ENCODE peak calls at places on chromosomes 16 and 17, in five cellular contexts. E is tibial nerve, H is astrocyte, A is coronary artery, O is SK-N-SH. W is an unnamed sample.

GRCh38 chr16:20938426-20938825 is 37.9 kb downstream of the LYRM1 start:
- DNase-seq in O (no peak), A (no peak), H (peak), E (no peak), W (no peak)

GRCh38 chr16:85515319-85515745 is 97.8 kb upstream of the GSE1 start:
- DNase-seq in A (no peak), O (peak), H (no peak), E (no peak), W (no peak)

GRCh38 chr17:39167492-39167891 is 1.5 kb upstream of the ARL5C start:
- DNase-seq in H (no peak), O (no peak), E (no peak), A (no peak), W (no peak)

GRCh38 chr16:46852130-46852529 is 21.1 kb upstream of the C16orf87 start:
- DNase-seq in A (no peak), O (no peak), E (no peak), H (no peak), W (no peak)

GRCh38 chr16:11852092-11852809 is 909 bp upstream of the RSL1D1 start:
- DNase-seq in H (peak), O (peak), A (no peak), E (no peak), W (no peak)

GRCh38 chr17:1997146-1997586 is 28.0 kb downstream of the RTN4RL1 start:
- DNase-seq in O (no peak), H (no peak), A (no peak), E (no peak), W (peak)

GRCh38 chr17:45848868-45849535 is 4.3 kb downstream of the SPPL2C start:
- DNase-seq in H (no peak), A (no peak), E (no peak), O (peak), W (no peak)

GRCh38 chr16:12458591-12459400 is 344.9 kb downstream of the CPPED1 start:
- DNase-seq in E (no peak), O (no peak), H (no peak), A (no peak), W (no peak)

GRCh38 chr16:51818342-51818944 is 667.4 kb upstream of the SALL1 start:
- DNase-seq in E (no peak), O (peak), A (no peak), H (peak), W (peak)

GRCh38 chr17:67865438-67865837 is 40.1 kb downstream of the BPTF start:
- DNase-seq in O (no peak), E (no peak), A (no peak), H (no peak), W (no peak)

GRCh38 chr17:5126719-5127488 is 11.1 kb downstream of the USP6 start:
- DNase-seq in E (no peak), H (no peak), A (peak), O (no peak), W (no peak)

GRCh38 chr17:53627511-53627910 is 195.2 kb upstream of the KIF2B start:
- DNase-seq in O (no peak), A (no peak), H (peak), E (no peak), W (no peak)

GRCh38 chr17:42312035-42312284 is 23.7 kb downstream of the STAT5A start:
- DNase-seq in A (no peak), O (no peak), H (no peak), E (no peak), W (no peak)
- H3K4me3 ChIP-seq in A (peak), O (no peak), H (no peak), E (no peak), W (no peak)

DNA sequence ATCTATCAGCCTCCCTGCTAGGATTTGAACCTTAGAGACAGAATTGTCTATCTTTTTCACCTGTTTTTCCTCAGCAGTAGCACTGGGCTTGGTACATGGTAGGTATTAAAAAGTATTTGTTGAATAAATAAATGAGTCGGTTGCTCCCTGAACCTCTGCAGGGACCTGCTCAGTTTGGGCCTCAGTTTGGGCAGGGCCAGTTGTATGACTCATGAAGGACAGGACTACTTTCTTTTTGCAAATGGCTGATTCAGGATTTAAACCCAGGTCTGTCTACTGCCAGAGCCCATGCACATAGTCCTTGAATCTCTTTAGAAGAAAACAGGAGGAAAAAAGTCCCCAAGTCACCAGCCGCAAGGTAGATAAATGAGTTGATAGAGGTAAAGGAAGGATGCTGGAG is 3.1 kb downstream of the MMP2 start:
- DNase-seq in O (no peak), A (no peak), H (peak), E (no peak), W (no peak)
- H3K4me3 ChIP-seq in O (no peak), A (peak), H (no peak), E (no peak), W (no peak)

DNA sequence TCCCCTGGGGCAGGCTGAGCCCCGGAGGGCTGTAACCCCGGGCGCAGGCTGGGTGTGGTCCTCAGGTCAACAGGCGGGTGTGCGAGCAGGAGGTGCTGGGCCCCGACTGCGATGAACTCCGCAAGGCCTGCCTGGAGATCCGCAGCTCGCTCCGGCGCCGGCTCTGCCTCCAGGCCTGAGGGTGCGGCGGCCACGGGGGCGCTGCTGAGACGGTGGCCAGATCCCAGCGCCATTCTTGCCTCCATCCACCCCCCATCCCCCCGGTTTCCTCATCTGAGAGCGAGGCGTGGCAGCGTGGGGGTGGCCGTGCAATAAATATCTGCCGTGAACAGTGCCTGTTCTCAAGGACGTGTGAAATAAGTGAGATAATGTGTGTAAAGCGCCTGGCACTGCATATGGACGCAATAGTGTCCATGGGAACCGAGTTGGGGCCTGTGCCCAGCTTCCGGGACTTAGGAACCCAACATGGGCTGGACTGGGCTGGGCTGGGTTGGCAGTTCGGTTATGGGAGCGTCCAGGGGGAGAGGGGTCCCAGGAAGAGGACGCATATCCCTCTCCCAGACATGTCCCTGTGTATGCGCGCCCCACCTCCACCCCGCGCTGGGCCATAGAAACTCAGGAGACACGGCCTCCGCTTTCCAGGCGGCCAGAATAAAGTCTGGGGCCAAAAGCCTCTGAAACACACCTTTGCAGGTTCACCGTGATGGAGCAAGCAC is 15.0 kb downstream of the ZNF213 start:
- DNase-seq in A (peak), H (peak), O (peak), E (no peak), W (no peak)
- H3K4me3 ChIP-seq in A (peak), H (peak), O (peak), E (peak), W (peak)

GRCh38 chr17:75077072-75077489 is 10.7 kb upstream of the SLC16A5 start:
- DNase-seq in H (no peak), A (no peak), O (no peak), E (no peak), W (no peak)
- H3K4me3 ChIP-seq in H (no peak), A (peak), O (no peak), E (peak), W (no peak)

DNA sequence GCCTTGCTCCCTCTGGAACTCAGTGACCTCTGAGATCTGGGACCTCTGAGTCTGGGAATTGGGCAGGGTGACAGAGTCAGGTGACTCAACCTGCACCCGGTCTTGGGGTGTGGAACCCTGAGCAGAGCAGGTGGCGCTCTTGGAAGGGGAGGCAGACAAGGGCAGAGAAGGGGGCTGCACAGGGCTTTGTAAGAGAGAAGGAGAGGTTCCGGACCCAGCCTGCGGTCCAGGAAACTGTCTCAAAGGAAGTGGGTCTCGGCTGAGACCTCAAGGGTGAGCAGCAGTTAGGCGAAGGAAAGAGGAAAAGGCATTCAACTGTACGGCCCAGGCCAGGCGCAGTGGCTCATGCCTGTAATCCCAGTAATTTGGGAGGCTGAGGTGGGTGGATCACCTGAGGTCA is 10.0 kb upstream of the RIPOR1 start:
- DNase-seq in E (no peak), A (no peak), H (no peak), O (no peak), W (no peak)
- H3K4me3 ChIP-seq in E (no peak), A (no peak), H (no peak), O (no peak), W (no peak)

DNA sequence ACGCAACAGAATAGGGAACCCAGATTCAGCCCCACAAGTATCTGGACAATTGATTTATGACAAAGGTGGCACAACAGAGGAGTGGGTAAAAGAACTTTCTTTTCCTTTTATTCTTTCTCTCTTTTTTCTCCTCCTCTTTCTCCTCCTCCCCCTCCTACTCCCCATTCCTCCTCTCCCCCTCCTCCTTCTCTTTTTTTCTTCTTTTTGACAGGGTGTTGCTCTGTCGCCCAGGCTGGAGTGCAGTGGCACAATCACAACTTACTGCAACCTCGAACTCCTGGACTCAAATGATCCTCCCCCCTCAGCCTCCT is 16.1 kb downstream of the GNGT2 start:
- DNase-seq in O (no peak), E (no peak), H (no peak), A (no peak), W (no peak)
- H3K4me3 ChIP-seq in O (peak), E (no peak), H (no peak), A (peak), W (no peak)

GRCh38 chr16:1335211-1335971 is 1.9 kb downstream of the BAIAP3 start:
- DNase-seq in E (no peak), O (no peak), H (no peak), A (no peak), W (no peak)

GRCh38 chr16:1333149-1333812 is at the start of gene BAIAP3:
- DNase-seq in H (no peak), O (peak), A (no peak), E (no peak), W (no peak)

GRCh38 chr16:1335996-1336395 is 2.6 kb downstream of the BAIAP3 start:
- DNase-seq in O (peak), A (no peak), E (no peak), H (no peak), W (no peak)

GRCh38 chr16:1333854-1334719 is 642 bp downstream of the BAIAP3 start:
- DNase-seq in E (no peak), A (no peak), H (no peak), O (no peak), W (no peak)

GRCh38 chr16:1334739-1335138 is 1.3 kb downstream of the BAIAP3 start:
- DNase-seq in O (no peak), A (no peak), E (no peak), H (no peak), W (no peak)
- H3K4me3 ChIP-seq in O (no peak), A (no peak), E (no peak), H (no peak), W (no peak)

GRCh38 chr17:76752006-76752405 is 14.1 kb downstream of the MFSD11 start:
- DNase-seq in H (no peak), E (no peak), A (no peak), O (no peak), W (no peak)
- H3K4me3 ChIP-seq in H (no peak), E (no peak), A (no peak), O (no peak), W (no peak)

DNA sequence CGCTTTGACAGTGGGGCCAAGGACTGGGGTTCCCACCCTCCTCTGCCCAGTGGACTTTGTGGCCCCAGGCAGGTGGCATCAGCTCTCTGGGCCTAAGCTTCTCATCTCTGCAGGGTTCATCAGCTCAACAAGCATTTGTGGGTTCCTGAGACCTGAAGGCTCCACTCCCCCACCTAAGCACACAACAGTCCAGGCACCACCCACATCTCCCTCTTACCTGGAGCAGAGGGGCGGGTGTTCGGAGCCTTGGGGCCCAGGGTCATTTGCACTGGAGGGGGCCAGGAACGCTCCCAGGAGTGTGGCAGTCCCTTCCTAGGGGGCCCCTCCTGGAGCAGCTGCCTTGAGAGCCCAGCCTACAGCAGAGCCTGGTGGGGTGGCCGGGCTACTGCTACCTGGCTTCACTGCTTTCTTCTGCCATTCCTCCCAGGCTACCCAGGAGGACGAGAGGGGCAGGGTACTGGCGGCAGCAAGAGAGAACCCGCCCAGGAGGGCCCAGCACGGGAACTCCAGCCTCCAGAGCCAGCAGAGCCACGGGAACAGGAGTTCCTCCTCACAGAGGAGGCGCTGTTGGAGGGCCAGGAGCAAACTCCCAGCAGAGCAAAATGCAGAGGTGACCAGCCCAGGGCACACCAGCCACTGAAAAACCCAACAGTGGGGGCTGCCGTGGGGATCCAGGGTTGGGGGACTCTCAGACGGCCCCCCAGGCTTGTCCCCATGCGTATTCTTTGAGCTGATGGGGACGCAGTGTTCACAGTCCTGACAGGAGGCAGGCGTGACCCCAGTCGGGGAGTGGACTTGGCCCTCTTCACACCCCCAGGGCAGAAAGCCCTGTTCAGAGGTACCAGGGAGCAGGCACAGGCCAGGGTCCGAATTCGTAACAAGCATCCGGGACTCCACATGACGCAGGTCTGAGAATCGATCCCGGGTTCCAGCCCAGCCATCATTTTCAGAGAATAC is 35.1 kb upstream of the SLC38A10 start:
- DNase-seq in O (no peak), A (no peak), E (no peak), H (no peak), W (no peak)
- H3K4me3 ChIP-seq in O (no peak), A (no peak), E (no peak), H (no peak), W (no peak)

DNA sequence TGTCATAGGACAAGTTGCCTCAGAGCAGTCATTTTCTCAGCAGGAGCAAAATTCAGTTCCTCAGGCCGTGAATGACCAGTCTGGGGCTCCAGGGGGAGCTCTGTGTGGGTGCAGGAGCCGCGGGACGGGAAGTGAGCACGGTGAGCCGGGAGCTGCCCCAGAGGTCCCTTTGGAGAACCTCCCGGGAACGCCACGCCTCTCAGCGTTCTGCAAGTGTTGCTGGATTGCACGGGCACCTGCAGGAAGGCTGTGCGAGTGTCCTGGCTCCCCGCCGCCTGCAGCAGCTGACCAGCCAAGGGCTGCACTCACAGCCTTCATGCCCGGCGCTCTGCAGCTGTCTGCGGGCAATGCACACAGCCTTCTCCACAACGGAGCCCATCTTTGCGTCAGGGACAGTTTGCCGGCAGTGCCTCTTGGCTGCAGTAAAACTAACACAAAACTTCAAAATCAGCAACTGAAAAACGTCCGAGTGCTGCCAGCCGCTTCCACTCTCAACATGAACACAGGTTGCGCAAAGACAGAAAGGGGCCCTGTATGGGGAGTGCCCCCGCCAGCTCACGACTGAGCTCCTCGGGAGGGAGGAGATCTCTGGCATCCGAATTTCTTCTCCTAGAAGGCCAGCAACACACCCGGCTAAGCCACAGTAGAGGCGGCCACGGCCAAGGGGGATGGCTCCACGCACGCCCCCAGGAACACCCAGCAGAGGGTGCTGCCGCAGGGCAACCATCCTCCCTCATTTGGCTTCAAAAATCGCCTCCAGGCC is 16.0 kb downstream of the NDUFAF8 start:
- DNase-seq in A (no peak), H (peak), O (no peak), E (peak), W (peak)
- H3K4me3 ChIP-seq in A (peak), H (no peak), O (no peak), E (no peak), W (no peak)